ENCODE peak calls at places on chromosome 19, in six cellular contexts. One of them, this sample, is unnamed.

GRCh38 chr19:10120538-10121198 is 969 bp upstream of the EIF3G start:
- DNase-seq in GM12878: no peak
- DNase-seq in K562: no peak
- DNase-seq in H1: no peak
- DNase-seq in HCT116: no peak
- DNase-seq in HepG2: no peak
- DNase-seq in this sample: no peak

GRCh38 chr19:41957161-41957837 is 1.8 kb downstream of the RABAC1 start:
- DNase-seq in K562: no peak
- DNase-seq in HepG2: no peak
- DNase-seq in H1: no peak
- DNase-seq in GM12878: no peak
- DNase-seq in HCT116: no peak
- DNase-seq in this sample: no peak

GRCh38 chr19:49106648-49107135 is 7.5 kb upstream of the LIN7B start:
- DNase-seq in HepG2: peak
- DNase-seq in GM12878: no peak
- DNase-seq in HCT116: peak
- DNase-seq in K562: no peak
- DNase-seq in H1: peak
- DNase-seq in this sample: no peak

GRCh38 chr19:58382997-58383603 is 2.3 kb upstream of the ZNF837 start:
- DNase-seq in GM12878: no peak
- DNase-seq in K562: no peak
- DNase-seq in H1: no peak
- DNase-seq in HepG2: no peak
- DNase-seq in HCT116: no peak
- DNase-seq in this sample: no peak

GRCh38 chr19:12834418-12834943 is at the start of gene RTBDN:
- DNase-seq in GM12878: no peak
- DNase-seq in K562: no peak
- DNase-seq in HCT116: no peak
- DNase-seq in HepG2: no peak
- DNase-seq in H1: no peak
- DNase-seq in this sample: no peak

GRCh38 chr19:9323919-9324583 is at the start of gene ZNF559:
- DNase-seq in H1: peak
- DNase-seq in GM12878: peak
- DNase-seq in K562: peak
- DNase-seq in HCT116: peak
- DNase-seq in HepG2: peak
- DNase-seq in this sample: peak

GRCh38 chr19:3137139-3137538 is 1.3 kb downstream of the GNA15 start:
- DNase-seq in HepG2: no peak
- DNase-seq in K562: no peak
- DNase-seq in H1: no peak
- DNase-seq in GM12878: no peak
- DNase-seq in HCT116: no peak
- DNase-seq in this sample: no peak

GRCh38 chr19:56314018-56314583 is 538 bp downstream of the ZSCAN5A start:
- DNase-seq in HCT116: no peak
- DNase-seq in GM12878: no peak
- DNase-seq in HepG2: peak
- DNase-seq in H1: no peak
- DNase-seq in K562: no peak
- DNase-seq in this sample: peak

GRCh38 chr19:1990230-1991017 is 25.1 kb downstream of the BTBD2 start:
- DNase-seq in GM12878: no peak
- DNase-seq in HepG2: no peak
- DNase-seq in HCT116: no peak
- DNase-seq in K562: no peak
- DNase-seq in H1: no peak
- DNase-seq in this sample: no peak

GRCh38 chr19:54674021-54674617 is 11.3 kb downstream of the LILRB4 start:
- DNase-seq in K562: peak
- DNase-seq in HepG2: peak
- DNase-seq in GM12878: no peak
- DNase-seq in H1: no peak
- DNase-seq in HCT116: peak
- DNase-seq in this sample: no peak
- TF ChIP-seq YY1 in K562: no peak
- TF ChIP-seq YY1 in HepG2: no peak
- TF ChIP-seq YY1 in GM12878: no peak
- TF ChIP-seq YY1 in H1: no peak
- TF ChIP-seq YY1 in HCT116: no peak
- TF ChIP-seq YY1 in this sample: no peak

DNA sequence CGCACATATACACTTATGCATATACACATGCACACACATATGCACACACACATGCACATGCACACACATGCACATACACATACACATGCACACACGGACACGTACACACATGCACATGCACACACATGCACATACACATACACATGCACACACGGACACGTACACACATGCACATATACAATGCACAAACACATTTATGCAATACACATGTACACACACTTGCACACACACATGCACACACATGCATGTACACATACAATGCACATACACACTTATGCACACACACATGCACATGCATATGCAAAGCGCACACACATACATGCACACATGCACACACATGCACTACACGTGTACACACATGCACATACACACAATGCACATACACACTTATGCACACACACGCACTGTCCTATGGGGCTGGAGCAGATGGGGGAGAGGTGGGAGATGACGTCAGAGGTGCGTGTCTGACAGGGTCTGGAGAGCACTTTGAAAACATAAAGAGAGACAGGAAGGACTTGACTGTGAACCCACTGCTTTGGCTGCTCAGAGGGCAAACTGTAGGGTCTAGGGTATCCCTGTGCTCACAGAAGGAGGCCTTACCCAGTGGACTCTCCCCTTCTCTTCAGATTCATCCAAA is 108.2 kb downstream of the UQCRFS1 start:
- DNase-seq in HCT116: no peak
- DNase-seq in HepG2: no peak
- DNase-seq in H1: no peak
- DNase-seq in GM12878: no peak
- DNase-seq in K562: no peak
- DNase-seq in this sample: no peak
- TF ChIP-seq ZNF274 in HCT116: no peak
- TF ChIP-seq ZNF274 in HepG2: no peak
- TF ChIP-seq ZNF274 in H1: no peak
- TF ChIP-seq ZNF274 in GM12878: no peak
- TF ChIP-seq ZNF274 in K562: no peak
- TF ChIP-seq ZNF274 in this sample: no peak

GRCh38 chr19:6947745-6948144 is 60.4 kb downstream of the ADGRE1 start:
- DNase-seq in K562: no peak
- DNase-seq in GM12878: peak
- DNase-seq in HCT116: peak
- DNase-seq in H1: no peak
- DNase-seq in HepG2: peak
- DNase-seq in this sample: no peak
- TF ChIP-seq YY1 in K562: no peak
- TF ChIP-seq YY1 in GM12878: peak
- TF ChIP-seq YY1 in HCT116: no peak
- TF ChIP-seq YY1 in H1: no peak
- TF ChIP-seq YY1 in HepG2: no peak
- TF ChIP-seq YY1 in this sample: no peak

GRCh38 chr19:14103310-14103709 is 12.8 kb upstream of the SAMD1 start:
- DNase-seq in GM12878: no peak
- DNase-seq in HCT116: no peak
- DNase-seq in K562: no peak
- DNase-seq in H1: no peak
- DNase-seq in HepG2: no peak
- DNase-seq in this sample: no peak
- TF ChIP-seq ZNF274 in GM12878: no peak
- TF ChIP-seq ZNF274 in HCT116: no peak
- TF ChIP-seq ZNF274 in K562: no peak
- TF ChIP-seq ZNF274 in H1: no peak
- TF ChIP-seq ZNF274 in HepG2: no peak
- TF ChIP-seq ZNF274 in this sample: no peak

GRCh38 chr19:5578094-5578846 is 10.5 kb upstream of the TINCR start:
- DNase-seq in HCT116: no peak
- DNase-seq in K562: peak
- DNase-seq in GM12878: no peak
- DNase-seq in H1: peak
- DNase-seq in HepG2: peak
- DNase-seq in this sample: no peak
- TF ChIP-seq YY1 in HCT116: no peak
- TF ChIP-seq YY1 in K562: no peak
- TF ChIP-seq YY1 in GM12878: peak
- TF ChIP-seq YY1 in H1: no peak
- TF ChIP-seq YY1 in HepG2: no peak
- TF ChIP-seq YY1 in this sample: no peak

GRCh38 chr19:35436477-35437141 is 11.4 kb upstream of the FFAR2 start:
- DNase-seq in HCT116: no peak
- DNase-seq in HepG2: no peak
- DNase-seq in H1: no peak
- DNase-seq in GM12878: no peak
- DNase-seq in K562: no peak
- DNase-seq in this sample: no peak

GRCh38 chr19:35439921-35440320 is 8.1 kb upstream of the FFAR2 start:
- DNase-seq in HepG2: no peak
- DNase-seq in HCT116: no peak
- DNase-seq in K562: no peak
- DNase-seq in GM12878: no peak
- DNase-seq in H1: no peak
- DNase-seq in this sample: no peak

GRCh38 chr19:35433448-35433847 is 14.6 kb upstream of the FFAR2 start:
- DNase-seq in K562: no peak
- DNase-seq in HepG2: no peak
- DNase-seq in H1: no peak
- DNase-seq in GM12878: no peak
- DNase-seq in HCT116: no peak
- DNase-seq in this sample: no peak

GRCh38 chr19:35438527-35438926 is 9.5 kb upstream of the FFAR2 start:
- DNase-seq in H1: no peak
- DNase-seq in HepG2: no peak
- DNase-seq in K562: no peak
- DNase-seq in HCT116: no peak
- DNase-seq in GM12878: no peak
- DNase-seq in this sample: peak

DNA sequence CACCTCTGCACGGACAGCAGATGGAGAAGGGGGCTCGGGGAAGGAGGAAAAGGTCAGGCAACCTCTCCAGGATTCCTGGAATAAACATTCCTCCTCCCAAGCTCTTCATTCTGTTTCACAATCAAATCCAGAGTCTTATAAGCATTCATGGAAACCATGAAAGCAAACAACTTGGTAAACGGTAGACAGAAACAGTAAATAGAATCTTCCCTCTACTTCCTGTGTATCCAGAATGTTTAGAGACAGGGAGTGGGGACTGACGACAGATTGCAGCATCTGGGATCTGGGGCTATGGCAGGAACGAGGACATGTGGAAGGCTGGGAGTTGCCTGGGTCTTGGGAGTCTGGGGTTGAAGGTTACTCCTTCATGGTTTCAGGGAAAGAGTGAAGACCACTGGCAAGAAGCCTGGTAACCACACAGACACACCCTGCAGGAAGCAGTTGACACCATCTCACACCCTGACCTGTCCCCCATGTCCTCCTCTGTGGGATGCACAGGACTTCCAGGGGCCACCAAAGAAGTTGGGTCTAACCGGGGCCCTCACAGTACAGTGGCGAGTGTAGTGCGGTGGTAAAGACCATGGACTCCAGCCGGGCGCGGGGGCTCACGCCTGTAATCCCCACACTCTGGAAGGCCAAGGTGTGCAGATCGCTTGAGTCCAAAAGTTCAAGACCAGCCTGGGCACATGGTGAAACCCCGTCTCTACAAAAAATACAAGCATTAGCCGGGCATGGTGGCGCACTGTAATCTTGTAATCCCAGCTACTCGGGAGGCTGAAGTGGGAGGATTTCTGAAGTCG is 10.7 kb upstream of the FFAR2 start:
- DNase-seq in HepG2: no peak
- DNase-seq in K562: no peak
- DNase-seq in H1: no peak
- DNase-seq in HCT116: no peak
- DNase-seq in GM12878: no peak
- DNase-seq in this sample: no peak
- TF ChIP-seq ZNF274 in HepG2: no peak
- TF ChIP-seq ZNF274 in K562: no peak
- TF ChIP-seq ZNF274 in H1: no peak
- TF ChIP-seq ZNF274 in HCT116: no peak
- TF ChIP-seq ZNF274 in GM12878: no peak
- TF ChIP-seq ZNF274 in this sample: no peak

GRCh38 chr19:6736169-6736916 is 1.0 kb downstream of the GPR108 start:
- DNase-seq in HepG2: peak
- DNase-seq in GM12878: peak
- DNase-seq in K562: no peak
- DNase-seq in H1: peak
- DNase-seq in HCT116: peak
- DNase-seq in this sample: peak
- TF ChIP-seq YY1 in HepG2: peak
- TF ChIP-seq YY1 in GM12878: peak
- TF ChIP-seq YY1 in K562: peak
- TF ChIP-seq YY1 in H1: no peak
- TF ChIP-seq YY1 in HCT116: no peak
- TF ChIP-seq YY1 in this sample: no peak

DNA sequence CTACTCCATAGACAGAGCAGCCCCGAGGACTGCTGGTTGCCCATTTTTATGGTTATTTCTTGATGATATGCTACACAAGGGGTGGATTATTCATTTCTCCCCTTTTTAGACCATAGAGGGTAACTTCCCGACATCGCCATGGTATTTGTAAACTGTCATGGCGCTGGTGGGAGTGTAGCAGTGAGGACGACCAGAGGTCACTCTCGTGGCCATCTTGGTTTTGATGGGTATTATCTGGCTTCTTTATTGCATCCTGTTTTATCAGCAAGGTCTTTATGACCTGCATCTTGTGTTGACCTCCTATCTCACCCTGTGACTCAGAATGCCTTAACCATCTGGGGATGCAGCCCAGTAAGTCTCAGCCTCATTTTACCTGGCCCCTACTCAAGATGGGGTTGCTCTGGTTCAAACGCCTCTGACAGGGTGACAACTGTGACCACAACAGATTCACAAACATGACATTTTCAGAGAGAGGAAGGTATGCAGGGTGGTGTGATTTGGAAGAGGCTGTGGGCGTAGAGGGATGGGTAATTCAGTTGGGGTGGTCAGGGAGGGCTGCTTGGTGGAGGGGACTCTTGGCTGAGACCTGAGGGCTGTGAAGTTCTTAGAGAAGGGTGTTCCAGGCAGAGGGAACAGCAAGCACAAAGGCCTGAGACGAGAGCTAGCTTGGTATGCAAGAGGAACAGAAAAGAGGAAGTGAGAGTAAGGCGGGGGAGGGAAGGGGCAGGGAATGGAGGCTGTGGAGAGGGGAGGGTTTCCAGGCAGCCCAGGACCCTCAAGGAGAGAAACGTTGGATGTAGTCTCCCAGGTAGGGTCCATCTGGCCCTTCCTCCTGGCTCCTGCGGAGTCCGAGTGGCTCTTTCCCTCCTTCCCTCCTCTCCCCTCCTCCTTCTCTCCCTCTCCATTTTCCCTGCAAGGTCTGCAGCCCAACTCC is 23.5 kb downstream of the FAM187B start:
- DNase-seq in H1: no peak
- DNase-seq in HCT116: no peak
- DNase-seq in HepG2: no peak
- DNase-seq in K562: no peak
- DNase-seq in GM12878: peak
- DNase-seq in this sample: no peak
- TF ChIP-seq ZNF274 in H1: no peak
- TF ChIP-seq ZNF274 in HCT116: no peak
- TF ChIP-seq ZNF274 in HepG2: no peak
- TF ChIP-seq ZNF274 in K562: no peak
- TF ChIP-seq ZNF274 in GM12878: no peak
- TF ChIP-seq ZNF274 in this sample: no peak

This sample was measured in NT2/D1.